ENCODE peak calls at places on chromosomes 7 and 10, in four cellular contexts. S is NCI-H1105 treated with DMSO at 0.1 percent for 48 hours, O is ELR, Z is AG04450. A is an unnamed sample.

GRCh38 chr10:96089116-96089515 is 41.0 kb upstream of the ZNF518A start:
- DNase-seq in O (no peak), Z (no peak), S (no peak), A (no peak)

GRCh38 chr10:6706725-6707124 is 126.6 kb upstream of the PRKCQ start:
- DNase-seq in O (no peak), Z (no peak), S (no peak), A (no peak)

GRCh38 chr10:3636356-3637181 is 148.4 kb downstream of the KLF6 start:
- DNase-seq in S (peak), O (no peak), Z (no peak), A (no peak)

GRCh38 chr7:40437936-40438634 is 303.3 kb downstream of the SUGCT start:
- DNase-seq in Z (no peak), S (no peak), O (peak), A (no peak)

GRCh38 chr10:13759167-13759566 is 172.4 kb downstream of the PRPF18 start:
- DNase-seq in Z (no peak), O (no peak), S (no peak), A (no peak)

GRCh38 chr10:90775351-90776028 is 82.3 kb downstream of the HTR7 start:
- DNase-seq in O (peak), Z (no peak), S (no peak), A (no peak)

GRCh38 chr10:129956902-129957673 is 7.0 kb downstream of the EBF3 start:
- DNase-seq in S (no peak), Z (no peak), O (no peak), A (no peak)

GRCh38 chr7:155455132-155455693 is 2.7 kb upstream of the EN2 start:
- DNase-seq in O (no peak), Z (no peak), S (no peak), A (no peak)

GRCh38 chr10:17782921-17783665 is 26.1 kb upstream of the MRC1 start:
- DNase-seq in O (peak), S (no peak), Z (no peak), A (no peak)

GRCh38 chr10:97066877-97067555 is 118.7 kb downstream of the SLIT1 start:
- DNase-seq in O (no peak), Z (no peak), S (no peak), A (no peak)

GRCh38 chr10:54133201-54133600 is 667.8 kb downstream of the PCDH15 start:
- DNase-seq in O (peak), Z (no peak), S (peak), A (no peak)

GRCh38 chr10:59310324-59310914 is 51.9 kb downstream of the FAM13C start:
- DNase-seq in O (no peak), S (no peak), Z (no peak), A (no peak)

GRCh38 chr10:5948999-5949759 is 28.2 kb downstream of the IL15RA start:
- DNase-seq in Z (peak), S (no peak), O (peak), A (peak)

GRCh38 chr7:69430502-69431145 is 167.7 kb upstream of the AUTS2 start:
- DNase-seq in S (peak), Z (no peak), O (no peak), A (no peak)

GRCh38 chr7:50771120-50772002 is 11.3 kb downstream of the GRB10 start:
- DNase-seq in S (no peak), O (no peak), Z (no peak), A (no peak)

GRCh38 chr7:150756858-150757257 is 19.6 kb downstream of the GIMAP5 start:
- DNase-seq in Z (no peak), O (peak), S (peak), A (no peak)

GRCh38 chr7:66737667-66738066 is 2.9 kb upstream of the RABGEF1 start:
- DNase-seq in Z (no peak), O (no peak), S (no peak), A (no peak)